ENCODE peak calls at places on chromosomes 5 and 9, in five cellular contexts. X is NCI-H1092 treated with DMSO at 0.1 percent for 48 hours; Y is activated T-helper 1 cell treated with anti-CD3 and anti-CD28 coated beads, Interleukin-12 subunit alpha, Interleukin-12 subunit beta, Interleukin-2, Interleukin-4 antibody, amounts not matched to agents 30 ng/mL and 10 ng/mL and 1 ng/mL, durations not matched to agents 14 hours and 24 hours and 36 hours; Q is HEK293T; J is putamen. E is an unnamed sample.

GRCh38 chr5:103744159-103744558 is 181.6 kb upstream of the NUDT12 start:
- DNase-seq in X (peak; percentile 36), Y (no peak), Q (no peak), J (no peak), E (no peak)

GRCh38 chr9:6877671-6878161 is 119.9 kb downstream of the KDM4C start:
- DNase-seq in X (no peak), Y (no peak), Q (no peak), J (no peak), E (no peak)

GRCh38 chr5:149999866-150000260 is 591 bp downstream of the TIGD6 start:
- DNase-seq in X (no peak), Y (no peak), Q (no peak), J (no peak), E (no peak)

GRCh38 chr9:108761530-108762347 is 94.0 kb downstream of the ACTL7B start:
- DNase-seq in X (peak; percentile 66), Y (no peak), Q (peak; percentile 75), J (peak; percentile 31), E (no peak)

GRCh38 chr9:32955655-32956478 is 45.6 kb downstream of the APTX start:
- DNase-seq in X (no peak), Y (no peak), Q (no peak), J (no peak), E (no peak)

GRCh38 chr5:109192543-109193281 is 217.1 kb downstream of the PJA2 start:
- DNase-seq in X (no peak), Y (no peak), Q (no peak), J (no peak), E (no peak)

GRCh38 chr9:132164604-132165362 is 2.9 kb downstream of the NTNG2 start:
- DNase-seq in X (no peak), Y (no peak), Q (no peak), J (no peak), E (no peak)

GRCh38 chr5:123209163-123210013 is 120.3 kb downstream of the PRDM6 start:
- DNase-seq in X (no peak), Y (no peak), Q (no peak), J (no peak), E (no peak)

GRCh38 chr5:135458921-135459331 is 6.8 kb upstream of the TIFAB start:
- DNase-seq in X (no peak), Y (no peak), Q (no peak), J (no peak), E (no peak)

GRCh38 chr5:148910686-148911361 is 84.4 kb downstream of the ADRB2 start:
- DNase-seq in X (no peak), Y (no peak), Q (no peak), J (no peak), E (no peak)

GRCh38 chr9:107720511-107720910 is 230.9 kb upstream of the KLF4 start:
- DNase-seq in X (no peak), Y (no peak), Q (no peak), J (no peak), E (no peak)

GRCh38 chr5:68547621-68548020 is 332.1 kb downstream of the PIK3R1 start:
- DNase-seq in X (no peak), Y (no peak), Q (no peak), J (no peak), E (no peak)

GRCh38 chr9:115591584-115591984 is 473.6 kb upstream of the TNC start:
- DNase-seq in X (peak; percentile 54), Y (no peak), Q (peak; percentile 69), J (peak; percentile 30), E (no peak)

GRCh38 chr5:174323878-174324281 is 278.4 kb downstream of the NSG2 start:
- DNase-seq in X (no peak), Y (no peak), Q (peak; percentile 72), J (peak; percentile 41), E (peak; percentile 15)

GRCh38 chr9:129501771-129502324 is 119.1 kb downstream of the C9orf50 start:
- DNase-seq in X (no peak), Y (no peak), Q (no peak), J (no peak), E (no peak)

GRCh38 chr5:164799391-164799790 is 1294.0 kb downstream of the MAT2B start:
- DNase-seq in X (no peak), Y (no peak), Q (no peak), J (no peak), E (no peak)

GRCh38 chr9:136093995-136094881 is 851 bp downstream of the NACC2 start:
- DNase-seq in X (no peak), Y (no peak), Q (peak; percentile 56), J (no peak), E (no peak)

GRCh38 chr9:136799079-136799853 is 3.1 kb downstream of the CCDC183 start:
- DNase-seq in X (peak; percentile 76), Y (no peak), Q (no peak), J (no peak), E (no peak)

GRCh38 chr5:121171834-121172233 is 679.8 kb upstream of the FTMT start:
- DNase-seq in X (no peak), Y (no peak), Q (no peak), J (no peak), E (no peak)

GRCh38 chr9:137128158-137129088 is 10.5 kb upstream of the GRIN1 start:
- DNase-seq in X (no peak), Y (no peak), Q (no peak), J (no peak), E (no peak)

GRCh38 chr9:87751869-87752268 is 25.9 kb downstream of the CTSL start:
- DNase-seq in X (no peak), Y (no peak), Q (no peak), J (no peak), E (no peak)

GRCh38 chr9:98304381-98304780 is 48.9 kb upstream of the TBC1D2 start:
- DNase-seq in X (no peak), Y (no peak), Q (no peak), J (no peak), E (no peak)

E was measured in NK-92 treated with Interleukin-12 subunit alpha and Interleukin-12 subunit beta, amount 100 ng/mL, for 24 hours.